ENCODE peak calls at places on chromosomes 3 and 15, in ten cellular contexts. One of them, this sample, is unnamed.

GRCh38 chr15:79505956-79506355 is 73.8 kb downstream of the MINAR1 start:
- DNase-seq in endothelial cell: peak
- DNase-seq in right atrium auricular region: no peak
- DNase-seq in esophagus muscularis mucosa: no peak
- DNase-seq in nephron progenitor cell: no peak
- DNase-seq in fibroblast of mammary gland: no peak
- DNase-seq in astrocyte of the spinal cord: no peak
- DNase-seq in HFFc6: no peak
- DNase-seq in psoas muscle: no peak
- DNase-seq in cardiac muscle cell: no peak
- DNase-seq in this sample: no peak

GRCh38 chr3:106821801-106822200 is 555.4 kb upstream of the CCDC54 start:
- DNase-seq in HFFc6: no peak
- DNase-seq in endothelial cell: no peak
- DNase-seq in psoas muscle: no peak
- DNase-seq in cardiac muscle cell: no peak
- DNase-seq in nephron progenitor cell: no peak
- DNase-seq in fibroblast of mammary gland: peak
- DNase-seq in right atrium auricular region: no peak
- DNase-seq in astrocyte of the spinal cord: no peak
- DNase-seq in esophagus muscularis mucosa: no peak
- DNase-seq in this sample: no peak

GRCh38 chr3:149579838-149580542 is 77.8 kb downstream of the WWTR1 start:
- DNase-seq in nephron progenitor cell: no peak
- DNase-seq in fibroblast of mammary gland: peak
- DNase-seq in cardiac muscle cell: no peak
- DNase-seq in psoas muscle: no peak
- DNase-seq in esophagus muscularis mucosa: no peak
- DNase-seq in right atrium auricular region: no peak
- DNase-seq in endothelial cell: no peak
- DNase-seq in HFFc6: peak
- DNase-seq in astrocyte of the spinal cord: peak
- DNase-seq in this sample: peak

GRCh38 chr3:58580826-58581327 is 3.7 kb upstream of the FAM107A start:
- DNase-seq in HFFc6: no peak
- DNase-seq in esophagus muscularis mucosa: no peak
- DNase-seq in cardiac muscle cell: no peak
- DNase-seq in right atrium auricular region: no peak
- DNase-seq in fibroblast of mammary gland: no peak
- DNase-seq in nephron progenitor cell: no peak
- DNase-seq in endothelial cell: no peak
- DNase-seq in astrocyte of the spinal cord: no peak
- DNase-seq in psoas muscle: no peak
- DNase-seq in this sample: no peak

GRCh38 chr15:39890640-39891039 is 29.4 kb downstream of the GPR176 start:
- DNase-seq in fibroblast of mammary gland: no peak
- DNase-seq in right atrium auricular region: no peak
- DNase-seq in esophagus muscularis mucosa: no peak
- DNase-seq in astrocyte of the spinal cord: no peak
- DNase-seq in cardiac muscle cell: no peak
- DNase-seq in nephron progenitor cell: no peak
- DNase-seq in HFFc6: no peak
- DNase-seq in psoas muscle: no peak
- DNase-seq in endothelial cell: no peak
- DNase-seq in this sample: no peak

GRCh38 chr3:40190056-40190455 is 119.5 kb upstream of the EIF1B start:
- DNase-seq in esophagus muscularis mucosa: peak
- DNase-seq in HFFc6: no peak
- DNase-seq in fibroblast of mammary gland: no peak
- DNase-seq in psoas muscle: no peak
- DNase-seq in nephron progenitor cell: no peak
- DNase-seq in right atrium auricular region: no peak
- DNase-seq in astrocyte of the spinal cord: no peak
- DNase-seq in cardiac muscle cell: no peak
- DNase-seq in endothelial cell: no peak
- DNase-seq in this sample: no peak

GRCh38 chr3:39809181-39809994 is at the start of gene MYRIP:
- DNase-seq in cardiac muscle cell: peak
- DNase-seq in fibroblast of mammary gland: no peak
- DNase-seq in nephron progenitor cell: peak
- DNase-seq in psoas muscle: peak
- DNase-seq in HFFc6: no peak
- DNase-seq in esophagus muscularis mucosa: no peak
- DNase-seq in right atrium auricular region: no peak
- DNase-seq in endothelial cell: peak
- DNase-seq in astrocyte of the spinal cord: no peak
- DNase-seq in this sample: peak

GRCh38 chr3:124791639-124792111 is 61.4 kb downstream of the UMPS start:
- DNase-seq in nephron progenitor cell: no peak
- DNase-seq in psoas muscle: peak
- DNase-seq in endothelial cell: no peak
- DNase-seq in cardiac muscle cell: no peak
- DNase-seq in fibroblast of mammary gland: peak
- DNase-seq in astrocyte of the spinal cord: peak
- DNase-seq in HFFc6: peak
- DNase-seq in esophagus muscularis mucosa: no peak
- DNase-seq in right atrium auricular region: no peak
- DNase-seq in this sample: no peak

GRCh38 chr3:191051037-191051436 is 148.0 kb upstream of the OSTN start:
- DNase-seq in right atrium auricular region: no peak
- DNase-seq in endothelial cell: no peak
- DNase-seq in cardiac muscle cell: peak
- DNase-seq in astrocyte of the spinal cord: peak
- DNase-seq in psoas muscle: no peak
- DNase-seq in fibroblast of mammary gland: peak
- DNase-seq in esophagus muscularis mucosa: no peak
- DNase-seq in nephron progenitor cell: no peak
- DNase-seq in HFFc6: peak
- DNase-seq in this sample: peak

GRCh38 chr15:43440721-43441281 is 52.2 kb downstream of the TP53BP1 start:
- DNase-seq in HFFc6: peak
- DNase-seq in fibroblast of mammary gland: peak
- DNase-seq in nephron progenitor cell: no peak
- DNase-seq in esophagus muscularis mucosa: no peak
- DNase-seq in astrocyte of the spinal cord: peak
- DNase-seq in cardiac muscle cell: no peak
- DNase-seq in endothelial cell: no peak
- DNase-seq in right atrium auricular region: peak
- DNase-seq in psoas muscle: no peak
- DNase-seq in this sample: peak

GRCh38 chr3:197003461-197004385 is 25.9 kb downstream of the MELTF start:
- DNase-seq in nephron progenitor cell: peak
- DNase-seq in fibroblast of mammary gland: peak
- DNase-seq in esophagus muscularis mucosa: no peak
- DNase-seq in psoas muscle: peak
- DNase-seq in endothelial cell: no peak
- DNase-seq in right atrium auricular region: no peak
- DNase-seq in HFFc6: no peak
- DNase-seq in cardiac muscle cell: no peak
- DNase-seq in astrocyte of the spinal cord: no peak
- DNase-seq in this sample: peak

GRCh38 chr3:180911876-180912303 is 580 bp upstream of the FXR1 start:
- DNase-seq in right atrium auricular region: no peak
- DNase-seq in esophagus muscularis mucosa: no peak
- DNase-seq in astrocyte of the spinal cord: no peak
- DNase-seq in HFFc6: no peak
- DNase-seq in endothelial cell: no peak
- DNase-seq in psoas muscle: no peak
- DNase-seq in fibroblast of mammary gland: no peak
- DNase-seq in cardiac muscle cell: no peak
- DNase-seq in nephron progenitor cell: no peak
- DNase-seq in this sample: no peak

GRCh38 chr3:134232146-134232545 is 18.5 kb downstream of the RYK start:
- DNase-seq in cardiac muscle cell: no peak
- DNase-seq in endothelial cell: no peak
- DNase-seq in psoas muscle: no peak
- DNase-seq in HFFc6: peak
- DNase-seq in nephron progenitor cell: no peak
- DNase-seq in right atrium auricular region: no peak
- DNase-seq in fibroblast of mammary gland: peak
- DNase-seq in esophagus muscularis mucosa: no peak
- DNase-seq in astrocyte of the spinal cord: peak
- DNase-seq in this sample: peak

GRCh38 chr3:115211810-115212492 is 64.9 kb upstream of the ZBTB20 start:
- DNase-seq in endothelial cell: no peak
- DNase-seq in psoas muscle: no peak
- DNase-seq in esophagus muscularis mucosa: no peak
- DNase-seq in right atrium auricular region: no peak
- DNase-seq in astrocyte of the spinal cord: no peak
- DNase-seq in nephron progenitor cell: no peak
- DNase-seq in HFFc6: no peak
- DNase-seq in fibroblast of mammary gland: no peak
- DNase-seq in cardiac muscle cell: no peak
- DNase-seq in this sample: no peak

GRCh38 chr3:126125341-126125740 is 41.4 kb upstream of the SLC41A3 start:
- DNase-seq in endothelial cell: no peak
- DNase-seq in HFFc6: no peak
- DNase-seq in psoas muscle: no peak
- DNase-seq in cardiac muscle cell: no peak
- DNase-seq in right atrium auricular region: no peak
- DNase-seq in nephron progenitor cell: no peak
- DNase-seq in astrocyte of the spinal cord: no peak
- DNase-seq in fibroblast of mammary gland: no peak
- DNase-seq in esophagus muscularis mucosa: no peak
- DNase-seq in this sample: no peak

GRCh38 chr3:194058189-194058571 is 77.8 kb upstream of the HES1 start:
- DNase-seq in esophagus muscularis mucosa: no peak
- DNase-seq in HFFc6: no peak
- DNase-seq in cardiac muscle cell: peak
- DNase-seq in endothelial cell: peak
- DNase-seq in psoas muscle: peak
- DNase-seq in fibroblast of mammary gland: peak
- DNase-seq in nephron progenitor cell: peak
- DNase-seq in astrocyte of the spinal cord: peak
- DNase-seq in right atrium auricular region: peak
- DNase-seq in this sample: no peak

GRCh38 chr3:169668957-169669681 is 5.6 kb upstream of the MECOM start:
- DNase-seq in endothelial cell: peak
- DNase-seq in cardiac muscle cell: peak
- DNase-seq in HFFc6: peak
- DNase-seq in psoas muscle: peak
- DNase-seq in esophagus muscularis mucosa: no peak
- DNase-seq in right atrium auricular region: peak
- DNase-seq in nephron progenitor cell: peak
- DNase-seq in astrocyte of the spinal cord: peak
- DNase-seq in fibroblast of mammary gland: peak
- DNase-seq in this sample: peak

GRCh38 chr3:156448300-156448699 is 106.6 kb downstream of the SSR3 start:
- DNase-seq in psoas muscle: no peak
- DNase-seq in HFFc6: no peak
- DNase-seq in fibroblast of mammary gland: peak
- DNase-seq in right atrium auricular region: no peak
- DNase-seq in cardiac muscle cell: peak
- DNase-seq in endothelial cell: peak
- DNase-seq in astrocyte of the spinal cord: peak
- DNase-seq in nephron progenitor cell: no peak
- DNase-seq in esophagus muscularis mucosa: no peak
- DNase-seq in this sample: peak
- TF ChIP-seq CTCF in psoas muscle: no peak
- TF ChIP-seq CTCF in HFFc6: peak
- TF ChIP-seq CTCF in fibroblast of mammary gland: peak
- TF ChIP-seq CTCF in right atrium auricular region: peak
- TF ChIP-seq CTCF in cardiac muscle cell: peak
- TF ChIP-seq CTCF in endothelial cell: peak
- TF ChIP-seq CTCF in astrocyte of the spinal cord: peak
- TF ChIP-seq CTCF in nephron progenitor cell: peak
- TF ChIP-seq CTCF in esophagus muscularis mucosa: peak
- TF ChIP-seq CTCF in this sample: peak

GRCh38 chr3:155192957-155193746 is 100.3 kb downstream of the STRIT1 start:
- DNase-seq in esophagus muscularis mucosa: no peak
- DNase-seq in HFFc6: no peak
- DNase-seq in astrocyte of the spinal cord: no peak
- DNase-seq in psoas muscle: no peak
- DNase-seq in fibroblast of mammary gland: no peak
- DNase-seq in endothelial cell: no peak
- DNase-seq in right atrium auricular region: no peak
- DNase-seq in cardiac muscle cell: no peak
- DNase-seq in nephron progenitor cell: no peak
- DNase-seq in this sample: peak

GRCh38 chr3:155196131-155197075 is 97.1 kb downstream of the STRIT1 start:
- DNase-seq in esophagus muscularis mucosa: no peak
- DNase-seq in fibroblast of mammary gland: no peak
- DNase-seq in endothelial cell: no peak
- DNase-seq in cardiac muscle cell: no peak
- DNase-seq in right atrium auricular region: no peak
- DNase-seq in astrocyte of the spinal cord: no peak
- DNase-seq in HFFc6: no peak
- DNase-seq in psoas muscle: no peak
- DNase-seq in nephron progenitor cell: no peak
- DNase-seq in this sample: no peak

GRCh38 chr3:155195558-155195957 is 97.9 kb downstream of the STRIT1 start:
- DNase-seq in psoas muscle: no peak
- DNase-seq in astrocyte of the spinal cord: no peak
- DNase-seq in nephron progenitor cell: no peak
- DNase-seq in right atrium auricular region: no peak
- DNase-seq in cardiac muscle cell: no peak
- DNase-seq in endothelial cell: no peak
- DNase-seq in fibroblast of mammary gland: no peak
- DNase-seq in HFFc6: no peak
- DNase-seq in esophagus muscularis mucosa: no peak
- DNase-seq in this sample: no peak

GRCh38 chr3:155193868-155194267 is 99.6 kb downstream of the STRIT1 start:
- DNase-seq in endothelial cell: no peak
- DNase-seq in esophagus muscularis mucosa: no peak
- DNase-seq in cardiac muscle cell: no peak
- DNase-seq in HFFc6: no peak
- DNase-seq in nephron progenitor cell: no peak
- DNase-seq in psoas muscle: no peak
- DNase-seq in right atrium auricular region: no peak
- DNase-seq in fibroblast of mammary gland: no peak
- DNase-seq in astrocyte of the spinal cord: no peak
- DNase-seq in this sample: no peak

GRCh38 chr3:155194973-155195372 is 98.5 kb downstream of the STRIT1 start:
- DNase-seq in endothelial cell: no peak
- DNase-seq in right atrium auricular region: no peak
- DNase-seq in fibroblast of mammary gland: no peak
- DNase-seq in astrocyte of the spinal cord: no peak
- DNase-seq in HFFc6: no peak
- DNase-seq in psoas muscle: no peak
- DNase-seq in nephron progenitor cell: no peak
- DNase-seq in cardiac muscle cell: no peak
- DNase-seq in esophagus muscularis mucosa: no peak
- DNase-seq in this sample: no peak
- TF ChIP-seq CTCF in endothelial cell: no peak
- TF ChIP-seq CTCF in right atrium auricular region: no peak
- TF ChIP-seq CTCF in fibroblast of mammary gland: no peak
- TF ChIP-seq CTCF in astrocyte of the spinal cord: no peak
- TF ChIP-seq CTCF in HFFc6: no peak
- TF ChIP-seq CTCF in psoas muscle: no peak
- TF ChIP-seq CTCF in nephron progenitor cell: no peak
- TF ChIP-seq CTCF in cardiac muscle cell: no peak
- TF ChIP-seq CTCF in esophagus muscularis mucosa: no peak
- TF ChIP-seq CTCF in this sample: no peak

GRCh38 chr3:25587094-25587493 is 77.6 kb downstream of the TOP2B start:
- DNase-seq in right atrium auricular region: no peak
- DNase-seq in fibroblast of mammary gland: no peak
- DNase-seq in psoas muscle: no peak
- DNase-seq in HFFc6: no peak
- DNase-seq in endothelial cell: no peak
- DNase-seq in esophagus muscularis mucosa: peak
- DNase-seq in cardiac muscle cell: no peak
- DNase-seq in nephron progenitor cell: no peak
- DNase-seq in astrocyte of the spinal cord: no peak
- DNase-seq in this sample: peak
- TF ChIP-seq CTCF in right atrium auricular region: no peak
- TF ChIP-seq CTCF in fibroblast of mammary gland: no peak
- TF ChIP-seq CTCF in psoas muscle: no peak
- TF ChIP-seq CTCF in HFFc6: no peak
- TF ChIP-seq CTCF in endothelial cell: no peak
- TF ChIP-seq CTCF in esophagus muscularis mucosa: no peak
- TF ChIP-seq CTCF in cardiac muscle cell: no peak
- TF ChIP-seq CTCF in nephron progenitor cell: no peak
- TF ChIP-seq CTCF in astrocyte of the spinal cord: no peak
- TF ChIP-seq CTCF in this sample: peak

GRCh38 chr15:48520376-48521155 is 124.9 kb downstream of the FBN1 start:
- DNase-seq in cardiac muscle cell: no peak
- DNase-seq in fibroblast of mammary gland: no peak
- DNase-seq in right atrium auricular region: no peak
- DNase-seq in nephron progenitor cell: no peak
- DNase-seq in psoas muscle: no peak
- DNase-seq in endothelial cell: peak
- DNase-seq in HFFc6: no peak
- DNase-seq in esophagus muscularis mucosa: no peak
- DNase-seq in astrocyte of the spinal cord: peak
- DNase-seq in this sample: peak
- TF ChIP-seq CTCF in cardiac muscle cell: no peak
- TF ChIP-seq CTCF in fibroblast of mammary gland: no peak
- TF ChIP-seq CTCF in right atrium auricular region: no peak
- TF ChIP-seq CTCF in nephron progenitor cell: no peak
- TF ChIP-seq CTCF in psoas muscle: no peak
- TF ChIP-seq CTCF in endothelial cell: no peak
- TF ChIP-seq CTCF in HFFc6: no peak
- TF ChIP-seq CTCF in esophagus muscularis mucosa: no peak
- TF ChIP-seq CTCF in astrocyte of the spinal cord: no peak
- TF ChIP-seq CTCF in this sample: no peak